ENCODE peak calls at places on chromosomes 5 and 9, in ten cellular contexts. R, J, M, W, G, C, Y, V, N and Q are unnamed samples.

GRCh38 chr9:103397868-103398600 is 402.9 kb downstream of the CYLC2 start:
- DNase-seq in J (no peak), G (peak), R (peak), C (peak), Y (no peak), V (peak), W (no peak), M (no peak), N (peak), Q (peak)

GRCh38 chr9:129143031-129143441 is 31.8 kb downstream of the PTPA start:
- DNase-seq in J (peak), Y (peak), R (peak), M (peak), C (peak), W (peak), G (peak), N (peak), V (peak), Q (peak)

GRCh38 chr5:124474821-124475220 is 271.6 kb downstream of the ZNF608 start:
- DNase-seq in M (no peak), Y (peak), V (peak), N (no peak), C (no peak), R (no peak), W (no peak), J (peak), G (no peak), Q (no peak)

GRCh38 chr9:16656432-16657169 is 213.9 kb downstream of the BNC2 start:
- DNase-seq in M (no peak), J (no peak), W (no peak), G (no peak), C (no peak), N (no peak), Y (no peak), R (no peak), V (no peak), Q (no peak)

GRCh38 chr9:5851445-5851844 is 18.5 kb upstream of the ERMP1 start:
- DNase-seq in C (no peak), G (no peak), W (no peak), J (peak), R (peak), N (peak), Y (peak), M (peak), V (peak), Q (peak)

GRCh38 chr9:33136721-33137120 is 30.4 kb downstream of the B4GALT1 start:
- DNase-seq in G (no peak), C (no peak), J (no peak), M (no peak), W (no peak), R (no peak), V (no peak), N (no peak), Y (no peak), Q (peak)

GRCh38 chr9:82532504-82532903 is 530.4 kb downstream of the RASEF start:
- DNase-seq in R (no peak), W (no peak), M (no peak), V (no peak), Y (no peak), J (no peak), C (no peak), N (no peak), G (no peak), Q (no peak)

GRCh38 chr5:163177971-163178370 is 259.4 kb upstream of the CCNG1 start:
- DNase-seq in G (no peak), W (no peak), J (no peak), V (no peak), Y (no peak), M (no peak), R (no peak), N (no peak), C (no peak), Q (no peak)

GRCh38 chr5:37435261-37435660 is 56.1 kb downstream of the WDR70 start:
- DNase-seq in W (no peak), N (no peak), C (no peak), M (no peak), R (no peak), J (no peak), V (peak), G (no peak), Y (peak), Q (no peak)

GRCh38 chr5:61275841-61276240 is 56.2 kb upstream of the ZSWIM6 start:
- DNase-seq in Y (peak), G (no peak), M (no peak), R (peak), W (peak), C (peak), N (no peak), V (peak), J (peak), Q (peak)

GRCh38 chr9:110370316-110370715 is 32.7 kb upstream of the TXNDC8 start:
- DNase-seq in V (no peak), M (no peak), J (peak), W (no peak), Y (peak), G (no peak), C (no peak), N (no peak), R (peak), Q (no peak)

GRCh38 chr5:16889203-16889971 is 46.7 kb downstream of the MYO10 start:
- DNase-seq in J (peak), V (peak), M (no peak), W (no peak), C (peak), N (no peak), R (peak), Y (peak), G (peak), Q (no peak)

GRCh38 chr9:116417464-116417863 is 263.9 kb downstream of the PAPPA start:
- DNase-seq in R (peak), V (no peak), N (no peak), G (no peak), M (no peak), C (no peak), Y (no peak), J (peak), W (no peak), Q (no peak)

GRCh38 chr9:111527347-111527746 is 2.4 kb downstream of the ZNF483 start:
- DNase-seq in V (no peak), R (no peak), M (no peak), G (no peak), W (no peak), Y (peak), J (no peak), C (no peak), N (no peak), Q (peak)

DNA sequence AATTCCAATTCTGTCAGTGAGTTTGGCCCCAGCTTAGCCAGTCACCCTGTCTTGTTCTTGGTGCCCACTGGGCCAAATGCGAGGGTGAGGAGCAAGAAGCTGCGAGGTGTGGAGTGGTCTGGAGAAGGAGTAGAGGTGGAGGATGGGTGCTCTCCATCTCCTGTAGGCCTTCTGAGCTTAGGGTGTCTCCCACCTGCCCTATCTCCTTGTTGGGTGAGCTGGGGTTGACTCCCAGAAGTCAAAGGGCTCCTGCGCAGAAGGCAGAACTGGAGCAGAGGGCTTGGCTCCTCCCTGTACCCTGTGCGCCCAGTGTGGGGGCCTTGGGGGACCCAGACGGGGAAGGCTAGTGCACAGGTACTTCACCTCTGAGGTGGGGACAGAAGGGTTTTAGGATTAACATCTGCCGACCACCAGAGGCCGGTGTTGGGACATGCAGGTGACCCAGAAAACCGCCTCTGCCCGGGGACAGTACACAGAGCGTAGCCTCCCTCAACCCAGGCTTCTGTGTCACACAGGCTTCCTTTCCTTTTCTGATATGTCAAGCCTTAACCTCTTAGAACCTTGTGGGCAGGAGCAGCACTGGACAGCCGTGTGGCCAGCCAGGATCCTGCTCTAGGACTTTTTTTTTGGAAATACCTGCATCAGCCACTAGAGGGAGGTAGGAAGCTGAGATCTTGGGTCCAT is 16.9 kb downstream of the IL5 start:
- DNase-seq in Y (peak), G (peak), N (peak), W (no peak), C (peak), R (no peak), M (peak), V (peak), J (peak), Q (peak)
- H3K4me3 ChIP-seq in Y (no peak), G (peak), N (no peak), W (no peak), C (no peak), R (no peak), M (no peak), V (no peak), J (no peak), Q (no peak)

GRCh38 chr5:150411245-150411979 is 1.3 kb downstream of the CD74 start:
- DNase-seq in N (peak), G (peak), V (no peak), R (no peak), J (no peak), M (peak), W (peak), Y (no peak), C (no peak), Q (peak)
- H3K4me3 ChIP-seq in N (no peak), G (no peak), V (no peak), R (no peak), J (no peak), M (peak), W (peak), Y (no peak), C (no peak), Q (peak)

DNA sequence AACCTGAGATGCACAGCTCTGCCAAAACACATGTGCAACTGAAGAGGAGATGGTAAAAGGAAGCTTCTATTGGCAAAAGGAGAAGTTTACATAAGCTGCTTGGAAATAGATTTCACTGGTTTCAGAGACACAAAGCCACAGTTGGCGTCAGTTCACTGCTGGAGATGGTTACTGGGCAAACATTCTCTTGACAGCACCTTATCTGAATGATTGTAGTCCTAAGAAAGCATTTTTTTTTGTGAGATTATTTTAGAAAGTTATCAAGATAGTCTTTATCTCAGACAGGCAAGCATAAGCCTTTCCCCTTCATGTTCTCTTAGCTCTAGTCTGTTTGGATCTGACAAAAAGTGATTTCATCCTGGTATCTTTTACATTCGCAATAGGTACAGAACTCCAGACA is 1667.9 kb upstream of the NUDT12 start:
- DNase-seq in V (no peak), M (no peak), C (no peak), G (no peak), W (no peak), N (no peak), J (no peak), R (no peak), Y (no peak), Q (no peak)
- H3K4me3 ChIP-seq in V (no peak), M (no peak), C (no peak), G (no peak), W (no peak), N (no peak), J (no peak), R (no peak), Y (no peak), Q (no peak)

GRCh38 chr5:96986450-96986849 is 50.6 kb downstream of the LNPEP start:
- DNase-seq in G (no peak), W (no peak), J (no peak), R (no peak), M (no peak), N (no peak), C (no peak), V (no peak), Y (no peak), Q (no peak)

GRCh38 chr5:96978812-96979449 is 43.1 kb downstream of the LNPEP start:
- DNase-seq in R (no peak), G (peak), J (peak), N (no peak), Y (peak), C (no peak), W (no peak), V (no peak), M (no peak), Q (no peak)

GRCh38 chr5:96990102-96990501 is 54.2 kb downstream of the LNPEP start:
- DNase-seq in Y (no peak), J (no peak), V (no peak), C (no peak), M (no peak), R (no peak), W (no peak), G (no peak), N (no peak), Q (no peak)

GRCh38 chr5:96984506-96985192 is 48.8 kb downstream of the LNPEP start:
- DNase-seq in N (no peak), W (no peak), C (no peak), J (no peak), M (no peak), Y (peak), V (peak), G (no peak), R (no peak), Q (no peak)
- H3K4me3 ChIP-seq in N (no peak), W (no peak), C (no peak), J (no peak), M (no peak), Y (no peak), V (no peak), G (no peak), R (no peak), Q (no peak)

GRCh38 chr5:132256086-132256782 is 1.3 kb upstream of the PDLIM4 start:
- DNase-seq in N (no peak), Y (no peak), C (no peak), V (no peak), G (no peak), J (no peak), M (no peak), W (no peak), R (no peak), Q (no peak)

GRCh38 chr5:132257131-132258101 is at the start of gene PDLIM4:
- DNase-seq in M (no peak), W (peak), J (no peak), N (peak), G (peak), V (peak), Y (no peak), R (no peak), C (no peak), Q (no peak)

GRCh38 chr5:132254321-132254977 is 3.0 kb upstream of the PDLIM4 start:
- DNase-seq in W (peak), G (no peak), V (peak), N (peak), J (no peak), C (no peak), R (no peak), M (no peak), Y (no peak), Q (no peak)

GRCh38 chr5:132258102-132259060 is 885 bp downstream of the PDLIM4 start:
- DNase-seq in Y (peak), J (no peak), W (peak), V (no peak), M (no peak), N (no peak), C (no peak), G (no peak), R (no peak), Q (no peak)

DNA sequence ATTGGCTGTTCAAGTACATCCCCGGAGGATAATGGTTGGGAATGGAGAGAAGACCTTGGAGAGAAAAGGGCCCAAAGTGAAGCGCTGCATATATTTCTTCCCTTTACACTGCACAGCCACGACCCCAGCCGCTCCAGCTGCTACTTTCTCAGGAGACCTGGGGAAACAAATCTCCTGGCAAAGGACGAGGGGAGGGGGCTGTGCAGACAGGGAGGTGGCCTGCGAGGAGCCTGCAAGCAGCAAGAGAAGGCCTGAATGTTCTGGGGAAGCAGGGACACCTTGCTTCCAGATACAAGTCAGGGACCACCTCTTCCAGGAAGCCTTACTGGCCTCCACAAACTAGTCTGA is 739 bp upstream of the PDLIM4 start:
- DNase-seq in N (no peak), R (no peak), V (no peak), M (no peak), W (no peak), C (no peak), J (no peak), Y (no peak), G (no peak), Q (no peak)
- H3K4me3 ChIP-seq in N (no peak), R (peak), V (peak), M (no peak), W (peak), C (no peak), J (no peak), Y (peak), G (peak), Q (no peak)

GRCh38 chr5:72121753-72122445 is 14.6 kb downstream of the MAP1B start:
- DNase-seq in C (no peak), V (no peak), J (no peak), Y (no peak), M (no peak), G (no peak), R (no peak), W (no peak), N (no peak), Q (no peak)
- H3K4me3 ChIP-seq in C (no peak), V (no peak), J (no peak), Y (no peak), M (no peak), G (no peak), R (no peak), W (no peak), N (no peak), Q (no peak)

GRCh38 chr9:124863371-124863831 is 1.5 kb downstream of the ARPC5L start:
- DNase-seq in C (no peak), M (no peak), J (no peak), R (no peak), N (peak), G (no peak), Y (no peak), V (no peak), W (no peak), Q (no peak)
- H3K4me3 ChIP-seq in C (no peak), M (no peak), J (no peak), R (no peak), N (no peak), G (no peak), Y (no peak), V (no peak), W (no peak), Q (no peak)